ENCODE peak calls at places on chromosomes 4 and X, in six cellular contexts. S, K, C, J, Q and N are unnamed samples.
A peak's percentile ranks its signal among the peaks of the same experiment; 100 is the strongest.

GRCh38 chr4:73964862-73965611 is 16.8 kb downstream of the PF4 start:
- DNase-seq in S (no peak), K (no peak), C (peak; percentile 18), J (peak; percentile 19), Q (peak; percentile 22), N (peak; percentile 24)

GRCh38 chr4:3283483-3283882 is 9.3 kb upstream of the RGS12 start:
- DNase-seq in S (no peak), K (peak; percentile 66), C (no peak), J (no peak), Q (no peak), N (no peak)

GRCh38 chrX:79288723-79289122 is 78.4 kb downstream of the ITM2A start:
- DNase-seq in S (no peak), K (no peak), C (no peak), J (no peak), Q (no peak), N (no peak)

GRCh38 chr4:73193659-73194058 is 64.9 kb downstream of the ANKRD17 start:
- DNase-seq in S (no peak), K (no peak), C (no peak), J (no peak), Q (no peak), N (no peak)

GRCh38 chrX:151239748-151240147 is 63.4 kb downstream of the GPR50 start:
- DNase-seq in S (no peak), K (no peak), C (no peak), J (no peak), Q (no peak), N (no peak)

GRCh38 chr4:173436866-173437265 is 38.0 kb upstream of the SCRG1 start:
- DNase-seq in S (no peak), K (no peak), C (no peak), J (no peak), Q (no peak), N (no peak)

GRCh38 chrX:125622899-125623298 is 303.2 kb downstream of the TEX13C start:
- DNase-seq in S (no peak), K (no peak), C (no peak), J (no peak), Q (no peak), N (no peak)

GRCh38 chrX:146448791-146449190 is 360.8 kb upstream of the CXorf51B start:
- DNase-seq in S (no peak), K (no peak), C (no peak), J (no peak), Q (no peak), N (no peak)

GRCh38 chrX:85111347-85111746 is 107.7 kb downstream of the APOOL start:
- DNase-seq in S (no peak), K (no peak), C (peak; percentile 14), J (peak; percentile 30), Q (peak; percentile 8), N (no peak)

GRCh38 chr4:65046496-65047101 is 623.7 kb downstream of the EPHA5 start:
- DNase-seq in S (no peak), K (no peak), C (peak; percentile 41), J (peak; percentile 36), Q (no peak), N (peak; percentile 47)

GRCh38 chrX:26192204-26192603 is at the start of gene MAGEB6:
- DNase-seq in S (no peak), K (no peak), C (no peak), J (no peak), Q (no peak), N (no peak)

GRCh38 chr4:152382057-152382785 is 153.7 kb downstream of the FBXW7 start:
- DNase-seq in S (no peak), K (no peak), C (no peak), J (peak; percentile 17), Q (peak; percentile 7), N (no peak)

GRCh38 chr4:112519689-112520597 is 4.0 kb upstream of the NEUROG2 start:
- DNase-seq in S (no peak), K (no peak), C (no peak), J (no peak), Q (no peak), N (no peak)

GRCh38 chr4:64713256-64713840 is 304.1 kb upstream of the TECRL start:
- DNase-seq in S (no peak), K (no peak), C (peak; percentile 50), J (peak; percentile 35), Q (peak; percentile 13), N (peak; percentile 21)

GRCh38 chr4:162782096-162782777 is 384.5 kb downstream of the NAF1 start:
- DNase-seq in S (no peak), K (no peak), C (no peak), J (no peak), Q (no peak), N (no peak)

GRCh38 chr4:78775278-78776030 is 696 bp upstream of the BMP2K start:
- DNase-seq in S (peak; percentile 58), K (peak; percentile 94), C (peak; percentile 78), J (peak; percentile 85), Q (peak; percentile 95), N (peak; percentile 69)

GRCh38 chr4:122978789-122979188 is 56.4 kb upstream of the NUDT6 start:
- DNase-seq in S (no peak), K (no peak), C (no peak), J (no peak), Q (no peak), N (no peak)

GRCh38 chr4:55358668-55359067 is 12.6 kb downstream of the SRD5A3 start:
- DNase-seq in S (no peak), K (no peak), C (peak; percentile 75), J (peak; percentile 75), Q (peak; percentile 85), N (no peak)

GRCh38 chr4:18579222-18579621 is 557.7 kb upstream of the LCORL start:
- DNase-seq in S (no peak), K (no peak), C (no peak), J (no peak), Q (no peak), N (no peak)

GRCh38 chr4:123599920-123600394 is 203.4 kb downstream of the SPRY1 start:
- DNase-seq in S (peak; percentile 68), K (peak; percentile 80), C (peak; percentile 10), J (peak; percentile 93), Q (peak; percentile 14), N (no peak)

GRCh38 chr4:24067781-24068193 is 177.9 kb upstream of the PPARGC1A start:
- DNase-seq in S (no peak), K (no peak), C (peak; percentile 87), J (peak; percentile 35), Q (peak; percentile 35), N (peak; percentile 40)